ENCODE peak calls at places on chromosomes 3 and 15, in five cellular contexts. Z is SK-N-SH, Q is suprapubic skin, T is K562, C is HepG2. K is an unnamed sample.

GRCh38 chr15:42131826-42132806 is 24.3 kb downstream of the PLA2G4F start:
- DNase-seq in C (no peak), Z (no peak), Q (peak; percentile 48), T (peak; percentile 4), K (peak; percentile 32)

GRCh38 chr15:97747342-97747741 is 213.2 kb upstream of the ARRDC4 start:
- DNase-seq in T (no peak), Q (no peak), C (no peak), Z (no peak), K (no peak)

GRCh38 chr3:99659032-99659431 is 20.6 kb downstream of the COL8A1 start:
- DNase-seq in C (no peak), Q (no peak), Z (no peak), T (no peak), K (no peak)

GRCh38 chr3:71245971-71246860 is 337.3 kb downstream of the FOXP1 start:
- DNase-seq in T (peak; percentile 41), Q (no peak), Z (peak; percentile 34), C (peak; percentile 76), K (no peak)

GRCh38 chr15:65385868-65386253 is 8.1 kb upstream of the IGDCC3 start:
- DNase-seq in Q (no peak), T (no peak), C (no peak), Z (no peak), K (no peak)

GRCh38 chr3:155658669-155659068 is 86.2 kb downstream of the PLCH1 start:
- DNase-seq in Z (no peak), Q (no peak), C (no peak), T (no peak), K (no peak)

GRCh38 chr3:172228041-172228440 is 188.7 kb downstream of the FNDC3B start:
- DNase-seq in T (no peak), C (no peak), Z (no peak), Q (no peak), K (no peak)

GRCh38 chr15:84082739-84083138 is 152.8 kb upstream of the GOLGA6L4 start:
- DNase-seq in Q (no peak), C (no peak), T (no peak), Z (no peak), K (no peak)

GRCh38 chr3:108450444-108450843 is 60.0 kb downstream of the MYH15 start:
- DNase-seq in Z (no peak), T (no peak), C (no peak), Q (no peak), K (no peak)

GRCh38 chr3:137259709-137260108 is 301.9 kb downstream of the IL20RB start:
- DNase-seq in Z (peak; percentile 18), T (no peak), Q (no peak), C (no peak), K (no peak)

GRCh38 chr3:138051946-138052802 is 42.2 kb downstream of the CLDN18 start:
- DNase-seq in Z (peak; percentile 34), T (peak; percentile 16), C (peak; percentile 28), Q (no peak), K (peak; percentile 75)

GRCh38 chr3:139111392-139112229 is 66.9 kb upstream of the PRR23C start:
- DNase-seq in Q (no peak), T (peak; percentile 66), Z (peak; percentile 69), C (peak; percentile 12), K (peak; percentile 64)

GRCh38 chr3:43752908-43753307 is 62.2 kb downstream of the ABHD5 start:
- DNase-seq in C (no peak), Z (no peak), T (no peak), Q (no peak), K (no peak)

GRCh38 chr3:170128977-170129431 is 52.5 kb downstream of the PHC3 start:
- DNase-seq in Q (no peak), T (no peak), Z (no peak), C (no peak), K (no peak)

GRCh38 chr15:99014803-99015676 is 7.4 kb upstream of the PGPEP1L start:
- DNase-seq in T (peak; percentile 44), C (peak; percentile 28), Q (no peak), Z (peak; percentile 78), K (peak; percentile 80)

GRCh38 chr3:194481103-194481502 is 5.7 kb downstream of the ATP13A3 start:
- DNase-seq in C (no peak), T (no peak), Z (no peak), Q (no peak), K (no peak)

GRCh38 chr3:47847256-47847655 is 44.3 kb downstream of the DHX30 start:
- DNase-seq in Z (peak; percentile 40), C (no peak), Q (no peak), T (no peak), K (no peak)

GRCh38 chr15:45402955-45403892 is 24.9 kb upstream of the GATM start:
- DNase-seq in T (peak; percentile 31), Z (peak; percentile 70), Q (peak; percentile 81), C (no peak), K (peak; percentile 42)

GRCh38 chr15:64857421-64857820 is 15.7 kb downstream of the PLEKHO2 start:
- DNase-seq in Z (no peak), Q (no peak), T (no peak), C (no peak), K (no peak)

GRCh38 chr3:100968908-100969556 is 24.2 kb downstream of the ABI3BP start:
- DNase-seq in Q (no peak), T (no peak), Z (no peak), C (no peak), K (no peak)

GRCh38 chr3:122700193-122700592 is 19.6 kb downstream of the PARP14 start:
- DNase-seq in Q (no peak), C (no peak), T (no peak), Z (no peak), K (no peak)

GRCh38 chr3:119433613-119434325 is 29.6 kb downstream of the TMEM39A start:
- DNase-seq in Z (no peak), Q (no peak), T (no peak), C (no peak), K (no peak)

GRCh38 chr15:91942676-91943417 is 89.3 kb downstream of the SLCO3A1 start:
- DNase-seq in Z (no peak), T (no peak), Q (peak; percentile 86), C (peak; percentile 27), K (peak; percentile 72)

GRCh38 chr3:52721002-52721741 is 15.3 kb downstream of the SPCS1 start:
- DNase-seq in C (no peak), Z (no peak), Q (no peak), T (no peak), K (no peak)

GRCh38 chr15:52227456-52227855 is 36.3 kb upstream of the GNB5 start:
- DNase-seq in Z (peak; percentile 72), T (peak; percentile 64), C (peak; percentile 57), Q (no peak), K (peak; percentile 61)

GRCh38 chr3:46353639-46354410 is at the start of gene CCR2:
- DNase-seq in Z (no peak), Q (no peak), C (no peak), T (no peak), K (no peak)

GRCh38 chr3:105836533-105836932 is 32.3 kb downstream of the CBLB start:
- DNase-seq in C (peak; percentile 20), Q (no peak), T (peak; percentile 4), Z (no peak), K (no peak)

GRCh38 chr15:99169769-99170311 is 65.0 kb downstream of the SYNM start:
- DNase-seq in Q (no peak), T (no peak), C (no peak), Z (no peak), K (no peak)

GRCh38 chr15:65980824-65981456 is 111.6 kb downstream of the RAB11A start:
- DNase-seq in T (peak; percentile 62), Z (peak; percentile 66), Q (no peak), C (peak; percentile 30), K (peak; percentile 81)

DNA sequence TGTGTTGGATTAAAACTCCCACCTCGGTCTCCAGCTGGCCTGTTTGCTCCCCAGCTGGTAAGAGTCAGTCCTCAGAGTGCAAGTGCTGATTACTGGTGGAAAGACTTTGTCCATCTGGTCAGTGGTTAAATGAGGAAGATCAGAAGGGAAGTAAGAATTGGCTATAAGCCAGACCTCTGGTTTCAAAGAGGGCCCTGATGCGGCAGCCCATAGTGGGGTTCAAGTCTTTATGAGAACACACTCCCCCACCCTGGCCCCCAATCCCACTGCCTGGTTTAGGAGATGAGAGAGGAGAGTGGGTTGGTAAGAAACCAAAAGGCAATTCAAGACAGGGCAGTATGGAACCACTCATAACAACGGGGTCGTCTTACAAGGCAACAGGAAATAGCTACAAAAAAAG is 65.0 kb downstream of the FRMD4B start:
- DNase-seq in T (no peak), Z (no peak), C (no peak), Q (no peak), K (no peak)
- TF ChIP-seq POLR2AphosphoS5 in T (no peak), Z (no peak), C (no peak), Q (no peak), K (no peak)

GRCh38 chr3:143138948-143139347 is 19.4 kb downstream of the CHST2 start:
- DNase-seq in Z (no peak), Q (no peak), T (no peak), C (no peak), K (no peak)

GRCh38 chr3:143142354-143142753 is 22.8 kb downstream of the CHST2 start:
- DNase-seq in T (no peak), Z (no peak), Q (no peak), C (no peak), K (no peak)

GRCh38 chr3:143137637-143138036 is 18.1 kb downstream of the CHST2 start:
- DNase-seq in C (no peak), T (no peak), Z (no peak), Q (no peak), K (no peak)

GRCh38 chr3:143140550-143140949 is 21.0 kb downstream of the CHST2 start:
- DNase-seq in C (no peak), Q (no peak), Z (no peak), T (no peak), K (no peak)

GRCh38 chr3:143139786-143140185 is 20.2 kb downstream of the CHST2 start:
- DNase-seq in T (no peak), Q (no peak), C (no peak), Z (no peak), K (no peak)
- TF ChIP-seq EP300 in T (no peak), Q (no peak), C (no peak), Z (no peak), K (no peak)

GRCh38 chr3:126083913-126084514 is at the start of gene SLC41A3:
- DNase-seq in Z (peak; percentile 96), T (peak; percentile 84), C (peak; percentile 80), Q (peak; percentile 92), K (peak; percentile 91)
- TF ChIP-seq POLR2AphosphoS5 in Z (peak; percentile 24), T (no peak), C (peak; percentile 51), Q (no peak), K (peak; percentile 44)

GRCh38 chr3:153783106-153783505 is 338.1 kb upstream of the ARHGEF26 start:
- DNase-seq in Z (no peak), T (no peak), C (no peak), Q (no peak), K (no peak)
- TF ChIP-seq EP300 in Z (no peak), T (no peak), C (no peak), Q (no peak), K (no peak)

K was measured in stomach.